ENCODE peak calls at places on chromosomes 4 and X, in ten cellular contexts. C is ovary; B is upper lobe of right lung; X is sigmoid colon; Y is fibroblast of mammary gland; G is left ventricle myocardium inferior; E is CD8-positive, alpha-beta memory T cell; F is gastrocnemius medialis; S is heart right ventricle; Z is NB4. V is an unnamed sample.

GRCh38 chrX:16348286-16348685 is 181.0 kb downstream of the MAGEB17 start:
- DNase-seq in E (no peak), Z (no peak), B (no peak), S (no peak), Y (no peak), X (no peak), F (no peak), C (no peak), G (no peak), V (no peak)

GRCh38 chrX:39396358-39396995 is 595.2 kb downstream of the MID1IP1 start:
- DNase-seq in B (no peak), G (no peak), C (no peak), S (no peak), E (no peak), X (no peak), F (no peak), Z (no peak), Y (no peak), V (no peak)

GRCh38 chr4:33954759-33955158 is 2289.6 kb downstream of the ARAP2 start:
- DNase-seq in Y (no peak), G (no peak), F (no peak), E (no peak), B (no peak), C (no peak), Z (no peak), X (no peak), S (no peak), V (peak)

GRCh38 chr4:176587920-176588319 is 204.8 kb downstream of the VEGFC start:
- DNase-seq in Y (peak), G (no peak), Z (peak), S (no peak), E (no peak), X (no peak), F (no peak), C (no peak), B (no peak), V (no peak)

GRCh38 chrX:110003167-110004156 is 548 bp downstream of the TMEM164 start:
- DNase-seq in E (peak), G (peak), X (peak), F (no peak), Y (peak), Z (peak), B (peak), C (peak), S (peak), V (no peak)

GRCh38 chrX:7024850-7025249 is 122.7 kb upstream of the STS start:
- DNase-seq in Y (no peak), X (no peak), G (no peak), F (no peak), Z (no peak), B (no peak), C (no peak), E (no peak), S (no peak), V (no peak)

GRCh38 chr4:146342600-146343192 is 128.4 kb downstream of the REELD1 start:
- DNase-seq in Y (peak), C (no peak), G (no peak), S (no peak), B (no peak), E (peak), X (no peak), Z (peak), F (no peak), V (no peak)

GRCh38 chr4:1870328-1870577 is 940 bp upstream of the NSD2 start:
- DNase-seq in Y (peak), B (peak), C (peak), X (peak), S (peak), Z (peak), F (peak), G (peak), E (peak), V (peak)

GRCh38 chrX:65493431-65493830 is 41.2 kb downstream of the LAS1L start:
- DNase-seq in Z (no peak), S (no peak), G (no peak), C (no peak), E (no peak), F (no peak), Y (no peak), X (no peak), B (no peak), V (no peak)

GRCh38 chrX:27186671-27187070 is 276.5 kb downstream of the PPP4R3C start:
- DNase-seq in E (peak), C (no peak), B (no peak), X (no peak), Y (peak), Z (peak), S (no peak), F (no peak), G (no peak), V (no peak)

GRCh38 chr4:154616731-154617130 is 4.3 kb upstream of the FGG start:
- DNase-seq in S (no peak), X (no peak), F (no peak), C (no peak), Z (no peak), Y (no peak), G (no peak), E (no peak), B (no peak), V (no peak)

GRCh38 chr4:30756553-30756952 is 36.4 kb downstream of the PCDH7 start:
- DNase-seq in G (no peak), Z (no peak), E (no peak), X (no peak), Y (no peak), C (no peak), S (no peak), F (no peak), B (no peak), V (no peak)

GRCh38 chr4:64158648-64159326 is 250.5 kb downstream of the TECRL start:
- DNase-seq in F (peak), E (peak), Z (peak), S (no peak), X (no peak), B (no peak), C (peak), G (no peak), Y (peak), V (no peak)

GRCh38 chr4:83009529-83009928 is 1.1 kb downstream of the LIN54 start:
- DNase-seq in E (no peak), G (no peak), Z (peak), B (no peak), C (no peak), F (no peak), X (no peak), Y (peak), S (no peak), V (no peak)

GRCh38 chr4:152408514-152409327 is 127.2 kb downstream of the FBXW7 start:
- DNase-seq in S (no peak), Z (peak), Y (peak), E (peak), G (no peak), B (no peak), C (no peak), X (no peak), F (no peak), V (no peak)

GRCh38 chr4:94116842-94117241 is 90.8 kb upstream of the SMARCAD1 start:
- DNase-seq in B (no peak), X (no peak), Z (no peak), F (no peak), C (no peak), Y (no peak), E (no peak), G (no peak), S (no peak), V (no peak)

GRCh38 chr4:740656-741282 is 35.1 kb downstream of the PCGF3 start:
- DNase-seq in B (no peak), Y (no peak), F (no peak), S (no peak), C (no peak), E (no peak), G (no peak), X (no peak), Z (no peak), V (no peak)

GRCh38 chrX:49876750-49877149 is 2.5 kb upstream of the USP27X start:
- DNase-seq in G (no peak), C (no peak), E (peak), S (no peak), Y (peak), Z (peak), B (no peak), X (no peak), F (no peak), V (no peak)

GRCh38 chr4:140996757-140997156 is 136.5 kb downstream of the RNF150 start:
- DNase-seq in S (no peak), F (no peak), E (no peak), Z (no peak), Y (peak), C (no peak), X (no peak), G (no peak), B (no peak), V (no peak)

GRCh38 chr4:140993350-140993749 is 139.9 kb downstream of the RNF150 start:
- DNase-seq in S (no peak), X (no peak), Y (no peak), C (no peak), B (no peak), G (no peak), F (no peak), E (no peak), Z (no peak), V (no peak)

GRCh38 chr4:140995058-140995457 is 138.2 kb downstream of the RNF150 start:
- DNase-seq in Z (no peak), Y (no peak), S (no peak), F (no peak), B (no peak), G (peak), E (no peak), C (no peak), X (peak), V (no peak)

GRCh38 chr4:140989944-140990343 is 143.3 kb downstream of the RNF150 start:
- DNase-seq in S (no peak), E (no peak), Z (no peak), Y (no peak), B (no peak), F (no peak), C (no peak), X (no peak), G (no peak), V (no peak)

GRCh38 chr4:140993969-140994459 is 139.3 kb downstream of the RNF150 start:
- DNase-seq in F (no peak), S (no peak), X (no peak), C (no peak), G (no peak), Y (no peak), E (no peak), B (no peak), Z (no peak), V (no peak)
- H3K4me3 ChIP-seq in F (no peak), S (no peak), X (no peak), C (no peak), G (no peak), Y (no peak), E (no peak), B (no peak), Z (no peak), V (no peak)

DNA sequence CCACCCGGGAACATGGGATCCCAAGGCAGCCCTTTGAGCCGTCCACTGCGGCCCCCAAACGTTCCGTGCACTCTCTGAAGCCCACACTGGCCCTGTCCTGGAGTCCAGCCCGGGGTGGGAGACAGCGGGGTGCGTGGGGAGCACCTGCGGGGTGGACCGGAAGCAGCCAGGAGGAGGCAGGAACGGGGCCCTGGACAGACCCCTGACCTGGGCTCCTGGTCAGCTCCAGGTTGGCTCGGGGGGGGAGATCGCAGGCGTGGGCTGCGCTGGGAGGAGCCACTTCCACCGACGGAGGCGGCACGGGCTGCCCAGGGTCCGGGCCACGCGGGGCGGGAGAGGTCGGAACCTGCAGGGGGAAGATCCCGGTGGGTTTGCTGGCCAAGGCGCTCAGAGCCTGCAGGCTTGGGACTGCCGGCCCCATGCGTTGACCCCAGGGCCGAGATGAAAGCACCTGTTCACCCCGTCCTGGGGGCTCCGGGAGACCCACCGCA is 5.7 kb upstream of the PLCXD1 start:
- DNase-seq in Z (no peak), X (no peak), C (no peak), F (no peak), S (peak), E (no peak), B (peak), Y (no peak), G (no peak), V (peak)
- H3K4me3 ChIP-seq in Z (peak), X (peak), C (peak), F (peak), S (peak), E (peak), B (peak), Y (no peak), G (peak), V (no peak)

GRCh38 chr4:100083289-100083688 is 107.0 kb downstream of the DDIT4L start:
- DNase-seq in C (no peak), X (no peak), E (no peak), F (no peak), B (no peak), G (no peak), Z (no peak), Y (no peak), S (no peak), V (no peak)
- H3K4me3 ChIP-seq in C (no peak), X (no peak), E (no peak), F (no peak), B (no peak), G (no peak), Z (no peak), Y (no peak), S (no peak), V (no peak)

DNA sequence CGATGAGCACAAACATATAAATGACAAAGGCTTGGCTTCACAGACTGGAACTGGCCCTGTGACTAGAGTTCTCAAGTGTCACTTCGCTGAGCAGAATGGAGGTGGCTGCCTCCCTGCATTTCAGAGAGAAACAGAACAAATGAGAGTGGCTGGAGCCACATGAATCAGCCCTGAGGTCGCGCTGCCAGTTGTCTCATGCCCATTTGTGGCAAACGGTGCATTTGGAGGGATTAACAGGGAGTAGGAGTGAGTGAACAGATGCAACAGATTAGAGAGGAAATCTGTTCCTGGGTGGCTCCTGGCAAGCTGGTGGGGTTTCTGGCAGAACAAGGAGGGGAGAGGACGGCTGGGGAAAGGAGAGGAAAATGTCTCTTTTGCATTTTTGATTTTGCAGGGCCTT is 57.2 kb upstream of the STIM2 start:
- DNase-seq in F (no peak), S (no peak), C (no peak), B (no peak), Y (no peak), X (no peak), E (no peak), Z (peak), G (no peak), V (no peak)
- H3K4me3 ChIP-seq in F (no peak), S (no peak), C (no peak), B (no peak), Y (no peak), X (no peak), E (no peak), Z (no peak), G (no peak), V (no peak)

GRCh38 chr4:15656038-15656470 is 897 bp upstream of the FBXL5 start:
- DNase-seq in Y (peak), F (no peak), C (no peak), G (no peak), E (no peak), S (no peak), Z (no peak), X (no peak), B (no peak), V (no peak)
- H3K4me3 ChIP-seq in Y (peak), F (peak), C (peak), G (peak), E (peak), S (peak), Z (peak), X (peak), B (peak), V (peak)

GRCh38 chr4:148961526-148961925 is 519.3 kb upstream of the NR3C2 start:
- DNase-seq in E (no peak), C (no peak), X (no peak), Z (no peak), F (no peak), B (no peak), S (no peak), Y (no peak), G (no peak), V (no peak)
- H3K4me3 ChIP-seq in E (no peak), C (no peak), X (no peak), Z (no peak), F (no peak), B (no peak), S (no peak), Y (no peak), G (no peak), V (no peak)

GRCh38 chr4:25878676-25879075 is 15.9 kb upstream of the SEL1L3 start:
- DNase-seq in F (no peak), B (no peak), C (no peak), G (no peak), X (no peak), S (no peak), Y (no peak), E (no peak), Z (peak), V (no peak)

GRCh38 chr4:25874641-25875040 is 11.9 kb upstream of the SEL1L3 start:
- DNase-seq in Y (no peak), C (no peak), G (no peak), X (no peak), S (no peak), F (no peak), E (no peak), B (no peak), Z (no peak), V (no peak)

GRCh38 chr4:25872851-25873631 is 10.3 kb upstream of the SEL1L3 start:
- DNase-seq in C (no peak), B (no peak), X (no peak), E (no peak), S (no peak), Y (no peak), Z (no peak), F (no peak), G (no peak), V (no peak)

GRCh38 chr4:25873632-25874129 is 10.9 kb upstream of the SEL1L3 start:
- DNase-seq in S (no peak), Y (no peak), F (no peak), B (no peak), E (no peak), Z (no peak), G (no peak), C (no peak), X (no peak), V (no peak)

GRCh38 chr4:25875281-25875745 is 12.5 kb upstream of the SEL1L3 start:
- DNase-seq in F (no peak), S (no peak), E (no peak), X (no peak), C (no peak), B (no peak), G (no peak), Z (no peak), Y (no peak), V (no peak)
- H3K4me3 ChIP-seq in F (no peak), S (no peak), E (no peak), X (no peak), C (no peak), B (no peak), G (no peak), Z (no peak), Y (no peak), V (no peak)

DNA sequence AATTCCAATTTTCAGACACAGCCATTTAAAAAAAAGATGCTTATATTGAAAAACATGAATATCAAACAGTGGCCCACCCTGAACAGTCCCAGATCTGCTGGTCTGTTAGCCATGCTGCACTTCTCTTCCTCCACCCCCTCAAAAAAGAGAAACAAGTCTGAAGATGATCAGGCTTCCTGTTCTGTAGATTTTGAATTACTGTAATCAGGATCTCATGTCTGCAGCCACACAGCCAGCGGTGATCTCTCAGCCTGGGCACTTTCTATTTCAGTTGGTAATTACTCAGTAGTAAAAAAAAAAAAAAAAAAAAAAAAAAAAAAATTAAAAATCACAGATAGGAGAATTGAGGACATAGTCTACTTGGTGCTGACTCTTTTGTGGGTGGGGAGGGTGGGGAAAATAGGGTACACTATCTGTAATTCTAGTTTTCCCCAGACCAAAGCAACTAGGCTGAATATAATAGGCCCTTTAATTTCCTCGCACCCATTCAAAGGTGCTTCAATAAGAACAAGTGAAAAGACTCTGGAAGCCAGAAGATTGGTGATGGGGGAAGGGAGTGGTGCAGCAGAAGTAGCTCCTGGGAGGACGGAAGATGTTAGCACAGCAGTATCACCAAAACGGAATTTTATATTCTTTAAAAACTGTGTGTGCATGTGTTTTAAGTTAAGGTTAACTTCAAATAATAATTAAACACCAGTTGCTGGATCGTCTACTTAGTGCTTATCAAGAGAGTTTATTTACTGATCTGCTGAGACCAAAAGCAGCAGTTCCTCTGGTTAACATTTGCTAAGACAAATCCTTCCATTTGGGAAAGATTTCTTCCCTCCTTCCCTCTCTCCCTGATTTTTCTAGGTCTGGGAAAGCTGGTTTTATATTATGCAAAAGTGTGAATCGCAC is 47.1 kb downstream of the SPRY1 start:
- DNase-seq in S (no peak), Z (peak), C (no peak), Y (no peak), F (no peak), E (no peak), B (no peak), G (no peak), X (no peak), V (no peak)
- H3K4me3 ChIP-seq in S (no peak), Z (peak), C (no peak), Y (no peak), F (no peak), E (no peak), B (peak), G (peak), X (no peak), V (no peak)

V was measured in RWPE2.